ENCODE peak calls at places on chromosomes 16 and 17, in nine cellular contexts. L, A, X, O, P, Z, K, H and M are unnamed samples.

GRCh38 chr16:57304169-57305061 is 19.9 kb upstream of the PLLP start:
- DNase-seq in P (no peak), Z (no peak), O (peak), X (no peak), H (peak), A (peak), K (no peak), L (no peak), M (no peak)

GRCh38 chr17:17492562-17492961 is 3.6 kb downstream of the RASD1 start:
- DNase-seq in P (no peak), Z (no peak), H (no peak), K (no peak), L (no peak), O (no peak), X (no peak), A (no peak), M (no peak)

GRCh38 chr16:4052801-4053662 is 63.2 kb downstream of the ADCY9 start:
- DNase-seq in O (peak), P (no peak), K (no peak), H (peak), Z (no peak), A (no peak), X (peak), L (no peak), M (no peak)

GRCh38 chr17:50219345-50219744 is 17.9 kb upstream of the COL1A1 start:
- DNase-seq in Z (no peak), H (no peak), K (no peak), L (no peak), A (peak), O (peak), P (no peak), X (no peak), M (no peak)

GRCh38 chr17:40448639-40449261 is 5.5 kb downstream of the IGFBP4 start:
- DNase-seq in A (peak), L (no peak), P (no peak), H (no peak), X (no peak), K (no peak), O (no peak), Z (no peak), M (no peak)

GRCh38 chr16:55470533-55471371 is 8.2 kb upstream of the MMP2 start:
- DNase-seq in P (no peak), Z (no peak), O (peak), K (no peak), H (no peak), A (peak), X (peak), L (no peak), M (no peak)

GRCh38 chr16:73068546-73069401 is 20.8 kb upstream of the ZFHX3 start:
- DNase-seq in X (peak), O (peak), Z (no peak), P (no peak), K (no peak), L (no peak), A (peak), H (peak), M (no peak)

GRCh38 chr16:31880322-31880979 is 6.8 kb downstream of the ZNF267 start:
- DNase-seq in X (no peak), A (peak), H (no peak), L (no peak), K (no peak), O (peak), Z (no peak), P (peak), M (no peak)

GRCh38 chr16:74257061-74257460 is 39.6 kb upstream of the PSMD7 start:
- DNase-seq in O (no peak), K (no peak), Z (no peak), X (no peak), H (no peak), A (no peak), L (no peak), P (no peak), M (no peak)

GRCh38 chr16:11205065-11205699 is 50.8 kb downstream of the SOCS1 start:
- DNase-seq in Z (no peak), X (no peak), O (no peak), L (no peak), A (no peak), K (no peak), H (peak), P (no peak), M (no peak)

GRCh38 chr17:51029142-51029541 is 91.5 kb downstream of the SPAG9 start:
- DNase-seq in P (no peak), K (no peak), X (no peak), A (no peak), L (no peak), O (no peak), Z (no peak), H (no peak), M (no peak)

GRCh38 chr17:41810659-41811548 is 845 bp downstream of the P3H4 start:
- DNase-seq in H (no peak), O (peak), A (no peak), K (no peak), X (no peak), Z (no peak), P (no peak), L (no peak), M (no peak)

GRCh38 chr17:41666336-41666680 is 22.4 kb upstream of the EIF1 start:
- DNase-seq in P (peak), Z (peak), L (no peak), O (peak), X (no peak), A (peak), K (peak), H (no peak), M (peak)

GRCh38 chr16:14489460-14489859 is 140.6 kb downstream of the PARN start:
- DNase-seq in Z (no peak), L (no peak), X (no peak), A (peak), H (peak), O (peak), P (no peak), K (no peak), M (peak)

GRCh38 chr16:74372369-74372768 is 3.7 kb upstream of the NPIPB15 start:
- DNase-seq in P (no peak), H (no peak), K (no peak), Z (no peak), O (peak), L (no peak), X (no peak), A (no peak), M (no peak)

GRCh38 chr16:28012031-28012445 is 51.5 kb downstream of the GSG1L start:
- DNase-seq in A (no peak), L (no peak), Z (no peak), K (no peak), O (peak), P (no peak), H (peak), X (no peak), M (no peak)

GRCh38 chr16:212999-213398 is 16.2 kb downstream of the LUC7L start:
- DNase-seq in K (no peak), X (no peak), O (no peak), Z (no peak), L (no peak), P (no peak), H (no peak), A (no peak), M (no peak)

GRCh38 chr17:2736956-2737355 is 12.5 kb downstream of the CCDC92B start:
- DNase-seq in Z (no peak), L (no peak), A (no peak), X (no peak), K (no peak), H (no peak), P (no peak), O (no peak), M (no peak)

GRCh38 chr16:56332464-56333079 is 92.8 kb downstream of the AMFR start:
- DNase-seq in L (no peak), X (peak), H (peak), O (peak), P (no peak), A (peak), Z (no peak), K (no peak), M (peak)

GRCh38 chr17:55659661-55660060 is 63.0 kb downstream of the TMEM100 start:
- DNase-seq in H (no peak), L (no peak), P (no peak), X (no peak), O (no peak), A (no peak), K (no peak), Z (no peak), M (no peak)

GRCh38 chr16:89044394-89045180 is 49.1 kb upstream of the ACSF3 start:
- DNase-seq in P (no peak), Z (no peak), H (no peak), O (no peak), L (no peak), X (no peak), K (no peak), A (no peak), M (no peak)

GRCh38 chr17:18156171-18156975 is 27.3 kb upstream of the ALKBH5 start:
- DNase-seq in O (no peak), X (no peak), H (no peak), Z (no peak), P (no peak), K (no peak), A (peak), L (no peak), M (no peak)

GRCh38 chr16:58426095-58426494 is 33.8 kb downstream of the GINS3 start:
- DNase-seq in P (no peak), X (no peak), O (no peak), Z (no peak), L (no peak), K (no peak), H (no peak), A (no peak), M (no peak)

GRCh38 chr16:85543536-85543935 is 69.6 kb upstream of the GSE1 start:
- DNase-seq in L (no peak), K (no peak), Z (no peak), H (no peak), P (no peak), X (no peak), A (no peak), O (no peak), M (no peak)

GRCh38 chr17:38611872-38612376 is 6.2 kb upstream of the SRCIN1 start:
- DNase-seq in K (no peak), P (no peak), A (no peak), X (no peak), Z (no peak), O (no peak), L (no peak), H (no peak), M (no peak)

GRCh38 chr16:80743772-80744171 is 60.6 kb downstream of the CDYL2 start:
- DNase-seq in K (no peak), Z (no peak), P (no peak), H (no peak), A (no peak), X (no peak), L (no peak), O (no peak), M (no peak)

GRCh38 chr16:8716052-8716451 is 41.6 kb downstream of the ABAT start:
- DNase-seq in H (no peak), X (no peak), L (no peak), P (no peak), O (no peak), A (no peak), Z (no peak), K (no peak), M (no peak)

GRCh38 chr17:63395075-63395815 is 50.9 kb downstream of the CYB561 start:
- DNase-seq in H (peak), L (no peak), P (no peak), K (no peak), X (no peak), A (no peak), Z (no peak), O (peak), M (no peak)

GRCh38 chr16:78444-79145 is 570 bp downstream of the MPG start:
- DNase-seq in L (no peak), P (no peak), O (peak), K (no peak), X (no peak), H (peak), Z (no peak), A (peak), M (peak)

GRCh38 chr17:65191805-65192740 is 54.9 kb downstream of the RGS9 start:
- DNase-seq in H (no peak), K (no peak), A (peak), P (peak), Z (no peak), X (no peak), L (no peak), O (peak), M (no peak)

GRCh38 chr17:520447-521167 is 168.0 kb upstream of the RPH3AL start:
- DNase-seq in H (no peak), A (no peak), K (no peak), Z (no peak), L (no peak), O (no peak), P (no peak), X (no peak), M (no peak)

GRCh38 chr16:2432801-2433505 is 3.7 kb downstream of the CCNF start:
- DNase-seq in P (no peak), Z (no peak), O (no peak), A (no peak), L (no peak), H (no peak), X (no peak), K (no peak), M (no peak)

GRCh38 chr16:89708481-89708931 is 7.0 kb upstream of the SPATA2L start:
- DNase-seq in L (no peak), O (no peak), A (no peak), K (no peak), X (no peak), P (no peak), Z (no peak), H (no peak), M (no peak)

GRCh38 chr16:67395458-67396158 is 2.3 kb upstream of the TPPP3 start:
- DNase-seq in K (no peak), X (no peak), H (no peak), P (no peak), L (no peak), O (no peak), Z (peak), A (no peak), M (no peak)

GRCh38 chr17:79707931-79708891 is 22.5 kb upstream of the ENPP7 start:
- DNase-seq in Z (no peak), L (no peak), X (no peak), P (peak), H (peak), O (peak), A (peak), K (peak), M (peak)